ENCODE peak calls at places on chromosomes 11 and 22, in eight cellular contexts. J is GM23248; M is right atrium auricular region; G is brain microvascular endothelial cell; C is cardiac muscle cell; T is mesendoderm; Q is AG04450; B is CD8-positive, alpha-beta T cell. H is an unnamed sample.

GRCh38 chr22:19855504-19856409 is 1.1 kb upstream of the GNB1L start:
- DNase-seq in J (peak), B (peak), G (no peak), Q (no peak), M (peak), C (peak), T (peak), H (peak)

GRCh38 chr22:38038890-38039812 is 18.1 kb upstream of the PICK1 start:
- DNase-seq in T (no peak), C (no peak), M (no peak), J (no peak), Q (no peak), B (no peak), G (no peak), H (no peak)

GRCh38 chr11:95827661-95828060 is 37.4 kb downstream of the CEP57 start:
- DNase-seq in T (no peak), G (no peak), Q (no peak), J (peak), M (no peak), C (peak), B (no peak), H (no peak)

GRCh38 chr22:50308986-50309600 is 1.6 kb upstream of the PLXNB2 start:
- DNase-seq in M (no peak), G (no peak), B (no peak), T (no peak), C (no peak), Q (no peak), J (no peak), H (no peak)

GRCh38 chr22:44567846-44568493 is 69.9 kb upstream of the RTL6 start:
- DNase-seq in C (peak), T (peak), Q (no peak), B (peak), G (peak), J (peak), M (no peak), H (no peak)

GRCh38 chr22:24796056-24796455 is 10.0 kb upstream of the SGSM1 start:
- DNase-seq in B (no peak), Q (no peak), C (no peak), J (no peak), G (no peak), T (no peak), M (no peak), H (no peak)

GRCh38 chr11:110093407-110094297 is 460 bp downstream of the ZC3H12C start:
- DNase-seq in J (peak), C (peak), G (peak), T (peak), B (no peak), Q (no peak), M (peak), H (peak)

GRCh38 chr11:17553249-17553546 is 6.1 kb downstream of the OTOG start:
- DNase-seq in B (no peak), Q (no peak), T (no peak), G (no peak), C (no peak), J (no peak), M (no peak), H (no peak)

GRCh38 chr11:31509017-31509411 is 408 bp downstream of the IMMP1L start:
- DNase-seq in G (no peak), B (no peak), C (no peak), M (no peak), Q (no peak), T (no peak), J (peak), H (no peak)

GRCh38 chr11:10375280-10376048 is 70.6 kb downstream of the ADM start:
- DNase-seq in M (no peak), B (no peak), Q (no peak), J (peak), C (peak), T (peak), G (peak), H (no peak)

GRCh38 chr11:44607987-44608386 is 42.5 kb downstream of the CD82 start:
- DNase-seq in C (no peak), G (peak), Q (no peak), M (no peak), J (peak), T (no peak), B (no peak), H (no peak)

GRCh38 chr22:44733426-44734106 is 18.8 kb upstream of the ARHGAP8 start:
- DNase-seq in B (no peak), G (no peak), M (no peak), Q (no peak), C (no peak), T (no peak), J (no peak), H (no peak)

GRCh38 chr22:48369789-48370507 is 1457.7 kb downstream of the BRD1 start:
- DNase-seq in G (no peak), C (no peak), Q (no peak), T (peak), B (no peak), J (peak), M (no peak), H (peak)

GRCh38 chr11:94525933-94526332 is 13.7 kb downstream of the C11orf97 start:
- DNase-seq in G (peak), M (peak), C (peak), B (no peak), Q (no peak), T (no peak), J (peak), H (no peak)

GRCh38 chr11:18225906-18226305 is 10.7 kb downstream of the SAA4 start:
- DNase-seq in Q (no peak), C (no peak), T (no peak), B (no peak), M (no peak), G (no peak), J (no peak), H (no peak)

GRCh38 chr22:26429458-26430238 is 588 bp downstream of the ASPHD2 start:
- DNase-seq in T (no peak), M (no peak), Q (no peak), B (no peak), C (no peak), J (peak), G (no peak), H (no peak)

GRCh38 chr11:103749158-103749557 is 287.3 kb upstream of the DDI1 start:
- DNase-seq in B (no peak), C (no peak), M (no peak), J (peak), T (no peak), Q (no peak), G (no peak), H (no peak)

GRCh38 chr11:10770626-10771254 is 19.7 kb downstream of the CTR9 start:
- DNase-seq in C (peak), J (peak), B (no peak), Q (no peak), T (peak), G (peak), M (no peak), H (no peak)

GRCh38 chr11:57322881-57323467 is 1.8 kb downstream of the TNKS1BP1 start:
- DNase-seq in Q (no peak), G (no peak), B (no peak), C (no peak), J (peak), T (peak), M (no peak), H (no peak)

GRCh38 chr22:21741790-21742189 is 6.2 kb upstream of the YPEL1 start:
- DNase-seq in J (no peak), T (no peak), G (no peak), B (no peak), M (no peak), C (no peak), Q (no peak), H (no peak)

GRCh38 chr11:65502852-65503603 is 4.2 kb downstream of the MALAT1 start:
- DNase-seq in B (no peak), G (peak), T (peak), C (peak), M (no peak), Q (no peak), J (peak), H (no peak)

GRCh38 chr11:2796091-2796490 is 89.5 kb downstream of the CDKN1C start:
- DNase-seq in M (peak), J (no peak), G (no peak), C (no peak), Q (no peak), T (no peak), B (no peak), H (no peak)

GRCh38 chr22:45565973-45566372 is 63.3 kb downstream of the FBLN1 start:
- DNase-seq in C (no peak), J (no peak), T (no peak), M (no peak), G (no peak), Q (no peak), B (no peak), H (no peak)

GRCh38 chr11:115659061-115659963 is 155.1 kb upstream of the CADM1 start:
- DNase-seq in B (no peak), J (no peak), G (no peak), M (no peak), Q (no peak), C (no peak), T (peak), H (no peak)

GRCh38 chr22:38213319-38214247 is 11.8 kb downstream of the MAFF start:
- DNase-seq in Q (no peak), T (no peak), J (no peak), M (no peak), G (no peak), C (no peak), B (no peak), H (no peak)

GRCh38 chr11:115255006-115255762 is 249.0 kb downstream of the CADM1 start:
- DNase-seq in G (no peak), M (no peak), J (no peak), B (no peak), T (peak), C (no peak), Q (no peak), H (no peak)

GRCh38 chr11:128621491-128622136 is 34.3 kb upstream of the ETS1 start:
- DNase-seq in C (peak), Q (peak), B (peak), T (peak), J (peak), M (peak), G (peak), H (no peak)

GRCh38 chr11:120539681-120540369 is 28.3 kb downstream of the GRIK4 start:
- DNase-seq in T (no peak), J (peak), C (peak), M (no peak), G (no peak), Q (no peak), B (no peak), H (no peak)

GRCh38 chr22:46661221-46661851 is 41.1 kb downstream of the GRAMD4 start:
- DNase-seq in T (no peak), C (peak), G (peak), B (no peak), J (peak), M (no peak), Q (no peak), H (no peak)

GRCh38 chr11:93350835-93351234 is 20.3 kb downstream of the DEUP1 start:
- DNase-seq in J (no peak), Q (no peak), T (no peak), M (no peak), G (no peak), B (no peak), C (no peak), H (no peak)

GRCh38 chr22:26170795-26171194 is 1.5 kb downstream of the SEZ6L start:
- DNase-seq in G (no peak), B (no peak), C (no peak), J (peak), M (no peak), Q (no peak), T (peak), H (no peak)

GRCh38 chr11:62069961-62070919 is 53.6 kb upstream of the INCENP start:
- DNase-seq in G (no peak), Q (no peak), T (no peak), B (no peak), J (peak), C (no peak), M (no peak), H (no peak)

GRCh38 chr11:130314184-130314748 is 451 bp downstream of the ZBTB44 start:
- DNase-seq in B (peak), T (no peak), C (peak), J (peak), Q (no peak), M (no peak), G (peak), H (peak)

GRCh38 chr11:3121931-3122774 is 43.0 kb downstream of the OSBPL5 start:
- DNase-seq in T (no peak), J (no peak), B (no peak), Q (no peak), C (no peak), G (no peak), M (no peak), H (peak)

GRCh38 chr11:61516675-61517516 is 8.3 kb downstream of the LRRC10B start:
- DNase-seq in Q (no peak), T (peak), B (peak), J (peak), M (no peak), G (peak), C (peak), H (no peak)

GRCh38 chr11:40255457-40255856 is 1204.0 kb downstream of the LRRC4C start:
- DNase-seq in M (no peak), T (no peak), G (no peak), Q (no peak), C (no peak), B (no peak), J (no peak), H (no peak)

GRCh38 chr11:64694821-64695365 is 28.1 kb downstream of the NRXN2 start:
- DNase-seq in G (no peak), B (no peak), J (no peak), Q (no peak), C (no peak), T (peak), M (no peak), H (no peak)

GRCh38 chr11:45919276-45919675 is 1.6 kb upstream of the PEX16 start:
- DNase-seq in T (no peak), Q (no peak), M (no peak), J (no peak), G (no peak), B (no peak), C (no peak), H (no peak)

GRCh38 chr11:68003846-68004550 is at the start of gene UNC93B1:
- DNase-seq in B (peak), G (peak), J (peak), T (peak), Q (no peak), M (peak), C (peak), H (peak)

GRCh38 chr11:68002943-68003845 is 703 bp downstream of the UNC93B1 start:
- DNase-seq in C (no peak), Q (no peak), J (peak), M (no peak), T (no peak), G (no peak), B (peak), H (peak)

GRCh38 chr11:68002575-68002942 is 1.3 kb downstream of the UNC93B1 start:
- DNase-seq in T (no peak), C (no peak), M (no peak), J (no peak), B (no peak), G (no peak), Q (no peak), H (peak)

GRCh38 chr11:68006606-68007166 is 2.8 kb upstream of the UNC93B1 start:
- DNase-seq in J (no peak), G (no peak), Q (no peak), T (no peak), M (no peak), C (no peak), B (no peak), H (no peak)

GRCh38 chr11:68004551-68005335 is 846 bp upstream of the UNC93B1 start:
- DNase-seq in Q (no peak), M (no peak), C (no peak), B (no peak), G (no peak), J (no peak), T (no peak), H (peak)
- H3K27ac ChIP-seq in Q (no peak), M (no peak), C (no peak), B (no peak), G (no peak), J (no peak), T (no peak), H (peak)

GRCh38 chr11:28393348-28393747 is 285.2 kb downstream of the METTL15 start:
- DNase-seq in M (no peak), Q (no peak), B (no peak), T (no peak), C (no peak), J (no peak), G (no peak), H (no peak)
- H3K4me3 ChIP-seq in M (no peak), Q (no peak), B (no peak), T (no peak), C (no peak), J (no peak), G (no peak), H (no peak)

DNA sequence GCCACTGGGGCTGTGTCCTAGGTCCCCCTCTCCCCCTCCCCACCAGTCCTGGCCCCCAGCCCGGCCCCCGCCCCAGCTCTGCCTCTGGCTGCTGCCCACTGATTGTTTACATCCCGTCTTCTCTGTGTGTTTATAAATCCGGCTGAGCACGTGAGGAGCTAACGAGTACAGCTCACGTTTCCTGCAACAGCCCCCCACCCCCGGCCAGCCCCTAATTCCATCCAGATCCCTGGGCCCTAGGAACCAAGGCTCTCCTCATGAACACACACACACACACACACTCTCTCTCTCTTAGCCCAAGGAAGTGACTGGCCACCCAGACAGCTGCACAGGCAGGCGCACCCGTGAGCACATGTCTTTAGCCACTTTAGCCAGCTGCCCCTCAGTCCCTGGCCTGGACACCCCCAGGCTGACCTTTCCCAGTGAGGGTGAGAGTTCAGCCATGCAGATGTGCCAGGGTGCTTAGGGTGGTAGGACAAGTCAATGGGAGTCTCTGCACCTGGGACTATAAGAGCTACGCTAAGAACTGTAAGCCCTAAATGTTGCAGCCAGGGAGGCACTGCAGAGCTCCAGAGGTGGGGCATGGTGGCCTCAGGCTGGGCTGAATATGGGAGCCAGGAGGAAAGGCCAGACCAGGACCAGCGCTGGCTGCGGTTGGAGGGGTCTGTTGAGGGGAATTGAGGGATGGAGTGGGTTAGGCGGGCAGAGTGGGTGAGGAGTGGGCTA is 2.9 kb downstream of the CLCF1 start:
- DNase-seq in J (peak), Q (peak), C (peak), T (no peak), G (no peak), M (no peak), B (no peak), H (no peak)
- H3K27ac ChIP-seq in J (peak), Q (peak), C (no peak), T (no peak), G (no peak), M (no peak), B (no peak), H (no peak)

GRCh38 chr11:102317768-102318103 is 452 bp downstream of the BIRC3 start:
- DNase-seq in M (no peak), Q (no peak), J (no peak), T (no peak), C (no peak), B (no peak), G (no peak), H (no peak)
- H3K4me3 ChIP-seq in M (peak), Q (peak), J (peak), T (no peak), C (peak), B (peak), G (peak), H (peak)

GRCh38 chr11:77027275-77027674 is 6.9 kb upstream of the B3GNT6 start:
- DNase-seq in G (no peak), B (no peak), J (peak), M (no peak), Q (no peak), C (no peak), T (no peak), H (no peak)
- H3K27ac ChIP-seq in G (no peak), B (no peak), J (no peak), M (no peak), Q (no peak), C (no peak), T (no peak), H (no peak)

DNA sequence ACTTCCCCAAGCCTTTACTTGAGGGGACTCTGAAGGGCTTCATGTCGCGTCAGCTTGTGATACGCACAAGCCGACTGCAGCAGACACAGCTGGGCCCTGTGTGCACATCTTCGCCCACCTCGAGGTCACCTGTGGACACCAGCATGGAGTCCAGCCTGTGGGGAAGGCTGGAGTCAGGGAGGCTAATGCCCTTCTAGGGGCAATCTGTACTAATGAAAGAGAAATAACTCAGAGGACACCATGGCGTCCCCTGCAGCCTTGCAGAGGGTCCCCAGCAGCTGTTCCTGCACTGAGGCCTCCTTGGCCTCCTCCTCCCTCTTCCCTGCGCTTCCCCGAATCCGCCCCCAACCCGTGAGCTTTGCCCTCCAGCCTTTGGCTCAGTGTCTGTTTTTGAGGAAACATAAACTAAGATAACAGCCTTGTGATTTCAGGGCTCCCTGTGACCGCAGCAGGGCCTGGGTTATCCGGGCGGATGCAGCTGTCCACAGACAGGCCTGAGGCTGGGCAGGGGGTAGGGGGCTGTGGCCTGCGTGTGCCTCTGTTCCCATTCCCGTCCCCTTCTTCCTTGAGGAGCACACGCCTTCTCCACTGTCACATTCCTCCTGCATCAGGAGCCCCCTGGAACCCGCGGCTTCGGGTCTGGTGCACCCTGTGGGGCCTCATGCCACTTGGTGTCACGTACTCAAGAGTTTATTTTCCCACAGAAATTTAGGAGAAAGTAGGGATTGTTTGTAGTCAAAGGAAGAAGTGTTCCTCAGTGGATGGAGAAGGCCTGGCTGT is 25.0 kb downstream of the KRTAP5-5 start:
- DNase-seq in M (no peak), Q (no peak), B (no peak), G (no peak), C (peak), T (no peak), J (no peak), H (no peak)
- H3K4me3 ChIP-seq in M (no peak), Q (no peak), B (no peak), G (no peak), C (no peak), T (no peak), J (no peak), H (no peak)

DNA sequence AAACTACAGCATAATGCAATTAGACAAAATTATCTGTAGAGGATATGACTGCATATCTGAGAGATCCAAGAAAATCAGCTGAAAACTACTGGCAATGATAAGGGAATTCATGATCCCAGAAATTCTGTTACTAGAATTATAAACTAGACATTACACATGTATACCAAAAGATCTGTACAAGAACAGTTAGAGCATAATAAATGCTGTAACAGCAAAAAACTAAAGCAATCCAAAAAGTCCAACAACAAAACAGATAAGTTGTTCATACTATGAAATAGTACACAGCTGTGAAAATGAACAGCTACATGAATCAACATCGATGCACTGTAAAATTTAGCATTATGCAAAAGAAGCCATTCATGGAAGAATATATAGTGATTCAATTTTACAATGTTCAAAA is 6.0 kb downstream of the ZNF214 start:
- DNase-seq in J (no peak), B (no peak), M (no peak), C (no peak), Q (no peak), T (no peak), G (no peak), H (no peak)
- H3K27ac ChIP-seq in J (no peak), B (no peak), M (no peak), C (no peak), Q (no peak), T (no peak), G (no peak), H (no peak)

GRCh38 chr11:12413141-12414055 is 36.0 kb downstream of the PARVA start:
- DNase-seq in G (no peak), T (no peak), J (peak), B (no peak), C (no peak), M (no peak), Q (no peak), H (peak)
- H3K4me3 ChIP-seq in G (no peak), T (no peak), J (peak), B (no peak), C (no peak), M (no peak), Q (no peak), H (no peak)

GRCh38 chr22:42644422-42645340 is 4.3 kb upstream of the ATP5MGL start:
- DNase-seq in T (no peak), G (no peak), C (peak), B (no peak), J (peak), M (peak), Q (no peak), H (no peak)
- H3K27ac ChIP-seq in T (no peak), G (peak), C (peak), B (no peak), J (peak), M (peak), Q (peak), H (peak)

H was measured in coronary artery.